ENCODE peak calls at places on chromosomes 3 and 15, in six cellular contexts. C is upper lobe of right lung, Y is tibial artery, P is BJ, I is foreskin fibroblast, E is Panc1. H is an unnamed sample.

GRCh38 chr3:42804831-42805821 is 836 bp upstream of the HIGD1A start:
- DNase-seq in P (no peak), C (peak), I (no peak), Y (peak), E (no peak), H (no peak)

GRCh38 chr3:50248387-50248786 is 12.4 kb downstream of the GNAI2 start:
- DNase-seq in C (no peak), I (no peak), E (no peak), Y (peak), P (no peak), H (no peak)

GRCh38 chr3:106810461-106810733 is 566.8 kb upstream of the CCDC54 start:
- DNase-seq in C (no peak), E (no peak), P (no peak), I (no peak), Y (no peak), H (no peak)

GRCh38 chr15:43185161-43186002 is at the start of gene CCNDBP1:
- DNase-seq in Y (peak), P (peak), I (peak), C (peak), E (peak), H (peak)

GRCh38 chr3:184737641-184738518 is 26.0 kb upstream of the MAGEF1 start:
- DNase-seq in I (peak), P (no peak), C (no peak), Y (no peak), E (no peak), H (no peak)

GRCh38 chr3:192060160-192060783 is 599.3 kb downstream of the PYDC2 start:
- DNase-seq in C (no peak), Y (no peak), P (no peak), E (no peak), I (no peak), H (no peak)

GRCh38 chr3:87186631-87187159 is 40.4 kb upstream of the CHMP2B start:
- DNase-seq in Y (no peak), P (no peak), I (no peak), C (no peak), E (no peak), H (no peak)

GRCh38 chr15:97688177-97688576 is 272.3 kb upstream of the ARRDC4 start:
- DNase-seq in C (no peak), P (no peak), Y (no peak), I (no peak), E (no peak), H (no peak)

GRCh38 chr3:62502315-62503300 is 129.3 kb upstream of the FEZF2 start:
- DNase-seq in P (no peak), C (no peak), I (no peak), E (no peak), Y (no peak), H (no peak)

GRCh38 chr3:48065035-48065434 is 48.8 kb upstream of the MAP4 start:
- DNase-seq in E (no peak), P (no peak), C (no peak), I (no peak), Y (no peak), H (no peak)
- H3K4me3 ChIP-seq in E (no peak), P (no peak), C (no peak), I (no peak), Y (no peak), H (no peak)

GRCh38 chr15:65365229-65365628 is 12.6 kb downstream of the IGDCC3 start:
- DNase-seq in C (no peak), P (no peak), Y (no peak), I (no peak), E (no peak), H (no peak)
- TF ChIP-seq CTCF in C (no peak), P (no peak), Y (no peak), I (no peak), E (no peak), H (no peak)

GRCh38 chr3:44000586-44000985 is 241.1 kb upstream of the TOPAZ1 start:
- DNase-seq in E (no peak), I (no peak), P (no peak), Y (no peak), C (no peak), H (peak)
- H3K4me3 ChIP-seq in E (no peak), I (peak), P (peak), Y (no peak), C (no peak), H (no peak)

GRCh38 chr15:78508272-78508671 is 895 bp downstream of the HYKK start:
- DNase-seq in Y (no peak), C (no peak), I (no peak), P (no peak), E (no peak), H (no peak)
- TF ChIP-seq CTCF in Y (no peak), C (no peak), I (no peak), P (no peak), E (no peak), H (no peak)

GRCh38 chr3:9951962-9952805 is at the start of gene PRRT3:
- DNase-seq in P (no peak), C (peak), E (no peak), Y (no peak), I (no peak), H (no peak)

GRCh38 chr3:9949626-9950025 is 2.6 kb downstream of the PRRT3 start:
- DNase-seq in E (no peak), P (no peak), C (no peak), I (no peak), Y (no peak), H (no peak)

GRCh38 chr3:9949115-9949514 is 3.1 kb downstream of the PRRT3 start:
- DNase-seq in Y (no peak), E (no peak), C (no peak), P (no peak), I (no peak), H (no peak)

GRCh38 chr3:9951598-9951961 is 628 bp downstream of the PRRT3 start:
- DNase-seq in Y (no peak), P (no peak), E (no peak), I (no peak), C (no peak), H (no peak)

GRCh38 chr3:9951126-9951525 is 1.1 kb downstream of the PRRT3 start:
- DNase-seq in I (no peak), Y (no peak), E (no peak), C (no peak), P (no peak), H (no peak)
- H3K4me3 ChIP-seq in I (peak), Y (no peak), E (no peak), C (peak), P (no peak), H (peak)

DNA sequence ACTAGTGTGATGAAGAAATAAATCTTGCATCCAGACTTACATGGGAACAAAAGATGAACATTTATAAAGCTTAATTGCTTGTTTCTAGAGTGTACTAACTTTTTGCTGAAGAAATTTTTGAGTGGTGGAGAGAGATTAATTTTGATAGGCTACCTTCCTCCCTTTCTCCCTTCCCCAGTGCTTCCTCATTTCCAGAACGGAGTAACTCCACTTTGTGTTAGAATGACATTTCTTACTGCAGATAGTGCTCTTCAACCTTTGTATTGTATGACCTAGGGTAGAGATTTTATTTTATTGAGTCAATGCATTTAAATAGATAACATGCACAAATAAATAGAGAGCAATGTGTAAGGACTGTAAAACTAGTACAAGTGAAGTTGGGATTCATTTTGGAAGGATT is 1.9 kb downstream of the ATP1B3 start:
- DNase-seq in I (no peak), Y (no peak), E (no peak), P (no peak), C (no peak), H (no peak)
- TF ChIP-seq CTCF in I (no peak), Y (no peak), E (no peak), P (no peak), C (no peak), H (no peak)

GRCh38 chr3:27590437-27591320 is 106.5 kb upstream of the SLC4A7 start:
- DNase-seq in P (no peak), E (no peak), C (no peak), I (peak), Y (no peak), H (no peak)
- H3K4me3 ChIP-seq in P (no peak), E (no peak), C (no peak), I (peak), Y (no peak), H (no peak)

DNA sequence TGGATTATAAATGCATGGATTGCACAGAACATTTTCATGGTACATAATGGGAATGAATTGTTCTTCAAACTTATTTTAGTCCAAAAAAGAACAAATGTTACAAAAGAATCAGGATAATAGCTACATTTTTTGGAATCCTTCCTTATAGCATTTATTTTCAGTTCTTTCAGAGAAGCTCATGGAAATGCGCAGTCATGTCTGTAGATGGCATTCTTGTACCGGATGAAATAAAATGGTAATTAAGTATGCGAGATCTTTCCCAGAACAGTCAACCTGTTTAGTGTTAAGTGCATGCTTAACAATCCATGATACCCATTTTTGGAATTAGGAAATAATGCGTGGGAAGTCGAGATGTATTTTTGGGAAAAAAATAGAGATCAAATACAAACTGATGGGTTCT is 38.2 kb upstream of the GOLGA8B start:
- DNase-seq in C (no peak), Y (no peak), P (no peak), E (no peak), I (peak), H (no peak)
- TF ChIP-seq CTCF in C (peak), Y (no peak), P (peak), E (peak), I (peak), H (peak)

H was measured in HFF-Myc.